ENCODE peak calls at places on chromosome 11, in seven cellular contexts. One of them, this sample, is unnamed. For H3K4me1, the result is how much of the 10 kb centered on the place peaks cover.

GRCh38 chr11:123511037-123511870 is 81.2 kb downstream of the GRAMD1B start:
- DNase-seq in A549: peak
- DNase-seq in SK-N-SH: peak
- DNase-seq in ovary: peak
- DNase-seq in body of pancreas: peak
- DNase-seq in thoracic aorta: peak
- DNase-seq in psoas muscle: peak
- DNase-seq in this sample: peak

GRCh38 chr11:77092382-77092781 is 10.3 kb upstream of the OMP start:
- DNase-seq in A549: no peak
- DNase-seq in SK-N-SH: no peak
- DNase-seq in ovary: no peak
- DNase-seq in body of pancreas: no peak
- DNase-seq in thoracic aorta: no peak
- DNase-seq in psoas muscle: no peak
- DNase-seq in this sample: no peak

GRCh38 chr11:33168605-33169240 is 7.4 kb upstream of the CSTF3 start:
- DNase-seq in A549: no peak
- DNase-seq in SK-N-SH: no peak
- DNase-seq in ovary: no peak
- DNase-seq in body of pancreas: no peak
- DNase-seq in thoracic aorta: no peak
- DNase-seq in psoas muscle: no peak
- DNase-seq in this sample: no peak

GRCh38 chr11:76724162-76724768 is 53.7 kb upstream of the LRRC32 start:
- DNase-seq in A549: no peak
- DNase-seq in SK-N-SH: no peak
- DNase-seq in ovary: no peak
- DNase-seq in body of pancreas: no peak
- DNase-seq in thoracic aorta: no peak
- DNase-seq in psoas muscle: no peak
- DNase-seq in this sample: no peak

GRCh38 chr11:128766687-128767086 is 72.8 kb downstream of the FLI1 start:
- DNase-seq in A549: no peak
- DNase-seq in SK-N-SH: no peak
- DNase-seq in ovary: no peak
- DNase-seq in body of pancreas: peak
- DNase-seq in thoracic aorta: no peak
- DNase-seq in psoas muscle: no peak
- DNase-seq in this sample: no peak

GRCh38 chr11:19558189-19558986 is 154.2 kb upstream of the NAV2 start:
- DNase-seq in A549: no peak
- DNase-seq in SK-N-SH: no peak
- DNase-seq in ovary: no peak
- DNase-seq in body of pancreas: no peak
- DNase-seq in thoracic aorta: no peak
- DNase-seq in psoas muscle: no peak
- DNase-seq in this sample: no peak

GRCh38 chr11:6828103-6828502 is 17.4 kb upstream of the OR10A5 start:
- DNase-seq in A549: no peak
- DNase-seq in SK-N-SH: no peak
- DNase-seq in ovary: no peak
- DNase-seq in body of pancreas: no peak
- DNase-seq in thoracic aorta: no peak
- DNase-seq in psoas muscle: no peak
- DNase-seq in this sample: no peak

GRCh38 chr11:118996926-118997626 is 862 bp upstream of the CENATAC start:
- DNase-seq in A549: peak
- DNase-seq in SK-N-SH: peak
- DNase-seq in ovary: no peak
- DNase-seq in body of pancreas: no peak
- DNase-seq in thoracic aorta: no peak
- DNase-seq in psoas muscle: no peak
- DNase-seq in this sample: no peak

GRCh38 chr11:128036556-128037093 is 550.7 kb downstream of the ETS1 start:
- DNase-seq in A549: no peak
- DNase-seq in SK-N-SH: no peak
- DNase-seq in ovary: no peak
- DNase-seq in body of pancreas: no peak
- DNase-seq in thoracic aorta: no peak
- DNase-seq in psoas muscle: no peak
- DNase-seq in this sample: no peak

GRCh38 chr11:100704176-100704575 is 17.1 kb downstream of the ARHGAP42 start:
- DNase-seq in A549: no peak
- DNase-seq in SK-N-SH: no peak
- DNase-seq in ovary: no peak
- DNase-seq in body of pancreas: no peak
- DNase-seq in thoracic aorta: no peak
- DNase-seq in psoas muscle: no peak
- DNase-seq in this sample: no peak

GRCh38 chr11:64870893-64871849 is 7.2 kb downstream of the EHD1 start:
- DNase-seq in A549: no peak
- DNase-seq in SK-N-SH: no peak
- DNase-seq in ovary: no peak
- DNase-seq in body of pancreas: peak
- DNase-seq in thoracic aorta: no peak
- DNase-seq in psoas muscle: no peak
- DNase-seq in this sample: no peak

GRCh38 chr11:2202071-2202899 is 30.7 kb upstream of the TH start:
- DNase-seq in A549: no peak
- DNase-seq in SK-N-SH: peak
- DNase-seq in ovary: no peak
- DNase-seq in body of pancreas: peak
- DNase-seq in thoracic aorta: no peak
- DNase-seq in psoas muscle: no peak
- DNase-seq in this sample: no peak

GRCh38 chr11:107598225-107599139 is 7.5 kb downstream of the ELMOD1 start:
- DNase-seq in A549: peak
- DNase-seq in SK-N-SH: peak
- DNase-seq in ovary: no peak
- DNase-seq in body of pancreas: no peak
- DNase-seq in thoracic aorta: no peak
- DNase-seq in psoas muscle: peak
- DNase-seq in this sample: no peak

GRCh38 chr11:57403176-57404147 is 13.0 kb upstream of the PRG2 start:
- DNase-seq in A549: no peak
- DNase-seq in SK-N-SH: no peak
- DNase-seq in ovary: no peak
- DNase-seq in body of pancreas: no peak
- DNase-seq in thoracic aorta: no peak
- DNase-seq in psoas muscle: no peak
- DNase-seq in this sample: no peak

GRCh38 chr11:116876656-116877055 is 39.2 kb upstream of the APOA1 start:
- DNase-seq in A549: no peak
- DNase-seq in SK-N-SH: no peak
- DNase-seq in ovary: no peak
- DNase-seq in body of pancreas: no peak
- DNase-seq in thoracic aorta: no peak
- DNase-seq in psoas muscle: no peak
- DNase-seq in this sample: no peak
- H3K4me1 ChIP-seq in A549: under half
- H3K4me1 ChIP-seq in SK-N-SH: under half
- H3K4me1 ChIP-seq in ovary: under half
- H3K4me1 ChIP-seq in body of pancreas: under half
- H3K4me1 ChIP-seq in thoracic aorta: under half
- H3K4me1 ChIP-seq in psoas muscle: under half
- H3K4me1 ChIP-seq in this sample: under half

DNA sequence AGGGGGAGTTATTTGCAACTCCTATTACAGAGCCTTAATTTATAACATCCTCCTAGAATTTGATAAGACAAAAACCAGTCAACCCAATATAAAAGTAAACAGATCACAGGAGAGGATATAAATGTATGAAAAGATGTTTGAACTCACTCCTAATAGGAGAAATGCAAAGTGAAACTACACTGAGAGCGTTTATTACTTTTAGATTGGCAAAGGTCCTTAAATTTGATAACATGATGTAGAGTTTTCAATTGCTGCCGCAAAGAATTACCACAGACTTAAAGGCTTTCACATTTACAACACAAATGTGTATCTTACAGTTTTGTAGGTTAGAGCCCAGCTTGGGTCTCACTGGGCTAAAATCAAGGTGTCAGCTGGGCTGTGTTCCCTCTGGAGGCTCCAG is 9.2 kb upstream of the POU2AF2 start:
- DNase-seq in A549: no peak
- DNase-seq in SK-N-SH: no peak
- DNase-seq in ovary: no peak
- DNase-seq in body of pancreas: no peak
- DNase-seq in thoracic aorta: no peak
- DNase-seq in psoas muscle: no peak
- DNase-seq in this sample: no peak
- H3K4me1 ChIP-seq in A549: under half
- H3K4me1 ChIP-seq in SK-N-SH: under half
- H3K4me1 ChIP-seq in ovary: under half
- H3K4me1 ChIP-seq in body of pancreas: under half
- H3K4me1 ChIP-seq in thoracic aorta: under half
- H3K4me1 ChIP-seq in psoas muscle: under half
- H3K4me1 ChIP-seq in this sample: under half

GRCh38 chr11:69704508-69705245 is 855 bp upstream of the FGF19 start:
- DNase-seq in A549: peak
- DNase-seq in SK-N-SH: peak
- DNase-seq in ovary: no peak
- DNase-seq in body of pancreas: no peak
- DNase-seq in thoracic aorta: no peak
- DNase-seq in psoas muscle: no peak
- DNase-seq in this sample: peak
- H3K4me1 ChIP-seq in A549: under half
- H3K4me1 ChIP-seq in SK-N-SH: under half
- H3K4me1 ChIP-seq in ovary: under half
- H3K4me1 ChIP-seq in body of pancreas: under half
- H3K4me1 ChIP-seq in thoracic aorta: under half
- H3K4me1 ChIP-seq in psoas muscle: under half
- H3K4me1 ChIP-seq in this sample: under half

GRCh38 chr11:44575962-44576361 is 10.5 kb downstream of the CD82 start:
- DNase-seq in A549: no peak
- DNase-seq in SK-N-SH: no peak
- DNase-seq in ovary: no peak
- DNase-seq in body of pancreas: no peak
- DNase-seq in thoracic aorta: no peak
- DNase-seq in psoas muscle: no peak
- DNase-seq in this sample: no peak
- H3K4me1 ChIP-seq in A549: under half
- H3K4me1 ChIP-seq in SK-N-SH: under half
- H3K4me1 ChIP-seq in ovary: under half
- H3K4me1 ChIP-seq in body of pancreas: under half
- H3K4me1 ChIP-seq in thoracic aorta: under half
- H3K4me1 ChIP-seq in psoas muscle: under half
- H3K4me1 ChIP-seq in this sample: under half